ENCODE peak calls at places on chromosomes 3 and 15, in eight cellular contexts. H is fibroblast of lung, T is neural progenitor cell, R is neuronal stem cell, Q is mammary epithelial cell, N is PC-3, Y is OCI-LY7, C is trophoblast cell. A is an unnamed sample. For H3K4me1, the result is how much of the 10 kb centered on the place peaks cover.

GRCh38 chr3:89375451-89375850 is 268.0 kb downstream of the EPHA3 start:
- DNase-seq in Q (no peak), C (no peak), H (no peak), T (no peak), R (no peak), N (no peak), Y (no peak), A (no peak)

GRCh38 chr15:71752604-71753289 is 57.6 kb upstream of the NR2E3 start:
- DNase-seq in N (peak), Y (peak), H (peak), R (peak), Q (peak), T (peak), C (peak), A (peak)

GRCh38 chr15:49079340-49080039 is 33.2 kb upstream of the SECISBP2L start:
- DNase-seq in T (no peak), Y (peak), R (no peak), H (no peak), N (no peak), C (no peak), Q (no peak), A (no peak)

GRCh38 chr3:27632431-27633223 is 89.5 kb downstream of the EOMES start:
- DNase-seq in Y (no peak), H (peak), R (no peak), N (peak), T (peak), C (peak), Q (peak), A (peak)

GRCh38 chr3:32305477-32305876 is 67.0 kb downstream of the CMTM8 start:
- DNase-seq in R (no peak), N (no peak), T (no peak), Y (no peak), Q (peak), C (no peak), H (peak), A (no peak)

GRCh38 chr3:150083653-150084037 is 113.0 kb upstream of the PFN2 start:
- DNase-seq in R (no peak), Q (no peak), T (no peak), H (peak), Y (no peak), C (no peak), N (no peak), A (no peak)

GRCh38 chr3:194275721-194276120 is 75.4 kb downstream of the CPN2 start:
- DNase-seq in N (peak), Y (no peak), Q (no peak), C (no peak), H (no peak), R (no peak), T (no peak), A (no peak)

GRCh38 chr3:127373701-127374625 is 86.1 kb upstream of the PRR20G start:
- DNase-seq in Q (no peak), Y (peak), T (peak), N (peak), H (no peak), C (no peak), R (no peak), A (no peak)

GRCh38 chr3:194688207-194688711 is 2.6 kb downstream of the FAM43A start:
- DNase-seq in T (peak), H (peak), C (peak), N (peak), Y (peak), R (peak), Q (no peak), A (peak)

GRCh38 chr3:152073267-152073666 is 195.5 kb upstream of the MBNL1 start:
- DNase-seq in R (no peak), T (no peak), H (peak), N (peak), Q (no peak), C (no peak), Y (no peak), A (no peak)

GRCh38 chr3:51678186-51678585 is 7.1 kb downstream of the TEX264 start:
- DNase-seq in Y (no peak), N (no peak), H (no peak), T (no peak), C (no peak), R (no peak), Q (no peak), A (no peak)

GRCh38 chr3:4776980-4777581 is 202.2 kb upstream of the BHLHE40 start:
- DNase-seq in Y (no peak), H (no peak), N (peak), Q (peak), T (no peak), R (no peak), C (peak), A (peak)

GRCh38 chr3:180421711-180422110 is 180.3 kb upstream of the TTC14 start:
- DNase-seq in Q (no peak), Y (no peak), C (no peak), T (no peak), H (no peak), R (no peak), N (no peak), A (no peak)

GRCh38 chr3:111667621-111668239 is 72.6 kb upstream of the ZBED2 start:
- DNase-seq in Q (peak), N (no peak), R (no peak), C (no peak), T (no peak), H (peak), Y (peak), A (no peak)

GRCh38 chr15:73394782-73395181 is 26.0 kb upstream of the HCN4 start:
- DNase-seq in H (no peak), N (no peak), Y (no peak), T (no peak), R (no peak), Q (no peak), C (no peak), A (no peak)

GRCh38 chr15:68277131-68277604 is 377 bp upstream of the FEM1B start:
- DNase-seq in T (peak), Y (no peak), N (no peak), H (peak), C (no peak), R (peak), Q (no peak), A (no peak)

GRCh38 chr3:30914696-30915095 is 20.2 kb upstream of the GADL1 start:
- DNase-seq in Y (no peak), T (no peak), R (no peak), H (no peak), Q (no peak), C (no peak), N (no peak), A (no peak)

GRCh38 chr3:46194868-46195553 is 13.1 kb downstream of the CCR1 start:
- DNase-seq in R (no peak), Q (peak), C (peak), N (peak), Y (no peak), H (no peak), T (no peak), A (no peak)

GRCh38 chr3:124492824-124493223 is 237.4 kb upstream of the UMPS start:
- DNase-seq in C (peak), T (no peak), R (no peak), Q (peak), H (peak), Y (peak), N (peak), A (peak)

DNA sequence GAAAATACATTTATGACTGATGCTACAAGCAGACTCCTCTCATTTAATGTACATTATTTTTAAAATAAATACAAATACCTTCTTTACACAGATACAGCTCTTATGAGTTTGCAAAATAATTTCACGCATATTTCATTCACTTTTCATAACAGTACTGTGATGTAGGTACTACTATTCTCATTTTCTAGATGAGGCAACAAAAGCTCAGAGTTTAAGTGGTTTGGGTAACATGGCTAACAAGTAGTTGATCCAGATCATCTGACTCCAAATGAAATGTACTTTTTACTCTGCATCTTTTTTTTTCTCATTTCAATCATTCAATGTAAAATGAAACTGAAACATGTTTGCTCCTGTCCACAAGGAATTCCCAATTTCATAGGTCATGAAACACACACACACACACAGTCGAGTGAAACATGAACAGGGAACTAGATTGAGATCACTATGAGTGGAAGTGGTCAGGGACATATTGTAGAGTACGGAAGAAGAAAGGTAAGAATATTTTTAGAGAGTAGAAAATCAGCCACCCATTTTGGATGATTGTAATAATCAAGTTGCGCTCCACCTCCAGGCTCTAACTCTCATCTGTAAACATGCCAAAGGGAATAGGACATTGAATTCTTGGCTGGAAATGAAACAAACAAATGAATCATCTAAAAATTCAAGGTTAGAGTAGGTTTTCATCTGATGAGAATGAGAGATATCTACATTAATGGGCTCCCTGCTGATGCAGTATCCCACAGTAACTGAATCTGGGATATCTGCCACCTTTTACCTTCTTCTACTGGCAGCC is 92.4 kb downstream of the CLDN1 start:
- DNase-seq in C (no peak), Y (no peak), T (no peak), Q (peak), R (no peak), H (peak), N (peak), A (peak)
- H2AFZ ChIP-seq in C (no peak), Y (no peak), T (no peak), Q (peak), R (no peak), H (no peak), N (peak), A (peak)

DNA sequence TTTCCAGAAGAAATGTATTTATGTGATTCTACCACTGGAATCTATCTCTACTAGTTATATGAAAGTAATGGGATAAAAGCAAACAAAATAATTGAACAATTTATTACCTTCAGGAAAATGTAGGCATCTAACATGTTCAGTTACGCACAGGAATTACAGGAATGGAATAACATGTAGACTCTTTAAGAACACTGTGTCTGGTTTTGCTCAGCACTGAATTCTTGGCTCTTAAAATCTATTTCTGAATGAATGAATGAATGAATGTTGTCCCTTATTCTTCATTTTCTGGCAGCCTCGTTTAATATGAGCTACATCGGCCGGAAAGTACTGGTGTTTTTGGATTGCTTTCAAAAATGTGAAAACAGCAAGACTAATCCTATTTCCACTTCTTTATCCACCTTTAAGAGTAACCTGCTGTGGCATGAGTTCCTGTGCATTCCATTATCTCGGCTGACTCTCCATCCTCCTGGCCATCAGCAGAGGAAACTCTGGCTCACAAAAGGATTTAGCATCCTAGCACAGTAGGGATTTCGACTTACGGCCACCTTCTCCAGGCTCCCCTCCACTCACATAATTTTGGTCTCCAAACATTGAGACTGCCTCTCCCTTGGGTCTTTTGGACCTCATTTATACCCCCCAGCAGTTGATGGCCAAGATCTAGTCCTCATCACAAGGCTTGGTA is 145.4 kb downstream of the FOXP1 start:
- DNase-seq in T (peak), Q (no peak), C (no peak), Y (no peak), R (no peak), H (no peak), N (no peak), A (no peak)
- H3K4me1 ChIP-seq in T (under half), Q (under half), C (under half), Y (under half), R (under half), H (under half), N (under half), A (under half)

DNA sequence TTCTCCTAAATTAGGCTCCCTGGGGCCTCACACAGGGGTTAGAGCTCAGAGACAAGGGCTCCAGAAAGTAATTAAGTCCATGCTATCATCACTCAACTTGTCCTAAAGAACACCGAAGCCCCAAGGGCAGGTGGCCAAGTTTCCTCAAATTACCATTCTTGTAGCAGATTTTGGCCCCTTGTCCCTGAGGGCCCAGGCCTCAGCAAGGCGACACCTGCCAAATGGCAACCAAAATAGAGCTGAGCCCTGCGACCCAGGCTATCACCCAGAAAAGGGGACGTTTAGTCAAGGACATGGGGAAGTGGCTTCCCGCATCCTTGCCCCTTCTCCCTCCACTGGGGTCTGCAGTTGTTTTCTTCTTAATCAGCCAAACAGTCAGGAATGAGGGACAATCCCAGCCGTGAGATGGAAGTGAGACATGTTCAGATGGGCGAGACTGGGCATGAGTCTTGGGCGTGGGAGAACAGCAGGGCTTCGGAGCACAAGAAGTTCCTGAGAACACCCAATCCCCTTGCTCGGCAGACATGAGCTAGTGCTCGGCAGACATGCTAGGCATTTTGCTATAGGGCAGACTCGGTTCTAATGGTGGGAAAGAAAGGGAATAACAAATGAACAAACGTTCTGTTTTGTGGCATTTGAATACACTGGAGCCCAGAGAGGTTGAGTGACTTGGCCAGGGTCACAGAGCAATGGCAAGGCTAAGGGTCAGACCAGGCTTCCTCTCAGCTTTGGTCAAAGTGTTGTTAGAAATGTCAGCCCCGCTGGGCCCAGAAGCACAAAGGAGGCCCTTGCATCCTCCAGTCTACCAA is 47.7 kb downstream of the SSUH2 start:
- DNase-seq in H (no peak), N (no peak), Y (no peak), T (no peak), Q (peak), C (no peak), R (no peak), A (no peak)
- H2AFZ ChIP-seq in H (no peak), N (no peak), Y (no peak), T (no peak), Q (peak), C (no peak), R (no peak), A (no peak)

GRCh38 chr3:69088033-69088432 is 3.3 kb downstream of the ARL6IP5 start:
- DNase-seq in R (no peak), C (no peak), Y (no peak), N (peak), Q (peak), H (peak), T (no peak), A (no peak)

GRCh38 chr3:69085543-69086132 is 901 bp downstream of the ARL6IP5 start:
- DNase-seq in Q (peak), Y (peak), T (peak), N (no peak), C (no peak), R (no peak), H (peak), A (no peak)

GRCh38 chr3:69084668-69085542 is at the start of gene ARL6IP5:
- DNase-seq in N (peak), Y (peak), H (peak), R (peak), C (peak), Q (peak), T (peak), A (peak)

GRCh38 chr3:69087030-69087791 is 2.5 kb downstream of the ARL6IP5 start:
- DNase-seq in N (no peak), Q (no peak), R (no peak), H (no peak), C (no peak), Y (no peak), T (no peak), A (no peak)

DNA sequence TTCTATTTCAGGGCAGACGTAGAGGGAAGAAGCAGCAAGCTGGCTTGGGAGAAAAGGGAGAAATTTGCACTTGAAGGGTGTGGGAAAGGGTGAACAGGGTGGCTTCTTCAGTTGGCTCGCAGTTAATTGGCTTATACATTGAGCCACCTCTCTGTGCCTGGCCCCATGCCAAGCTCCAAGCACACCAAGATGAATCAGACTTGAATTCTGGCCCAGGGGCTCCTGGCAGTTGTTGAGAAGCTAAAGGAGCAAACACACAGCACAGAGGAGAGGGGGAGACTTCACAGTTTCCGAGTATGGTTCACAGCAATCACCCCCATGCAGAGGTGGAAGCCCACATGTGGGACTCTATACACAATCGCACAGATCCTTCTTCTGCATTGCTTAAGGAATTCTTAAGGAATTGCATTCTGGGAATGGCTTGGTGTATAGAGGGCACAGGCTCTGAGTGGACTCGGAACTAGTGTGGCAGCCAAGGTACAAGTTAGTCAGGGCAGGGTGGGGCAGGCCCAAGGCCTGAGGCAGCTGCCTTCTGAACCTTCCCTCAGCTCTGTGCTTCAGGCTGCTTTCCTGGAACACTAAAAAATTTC is 1.5 kb downstream of the ARL6IP5 start:
- DNase-seq in R (no peak), Q (peak), H (peak), Y (peak), T (peak), C (peak), N (peak), A (peak)
- H3K4me1 ChIP-seq in R (under half), Q (half or more), H (under half), Y (half or more), T (under half), C (under half), N (under half), A (half or more)

DNA sequence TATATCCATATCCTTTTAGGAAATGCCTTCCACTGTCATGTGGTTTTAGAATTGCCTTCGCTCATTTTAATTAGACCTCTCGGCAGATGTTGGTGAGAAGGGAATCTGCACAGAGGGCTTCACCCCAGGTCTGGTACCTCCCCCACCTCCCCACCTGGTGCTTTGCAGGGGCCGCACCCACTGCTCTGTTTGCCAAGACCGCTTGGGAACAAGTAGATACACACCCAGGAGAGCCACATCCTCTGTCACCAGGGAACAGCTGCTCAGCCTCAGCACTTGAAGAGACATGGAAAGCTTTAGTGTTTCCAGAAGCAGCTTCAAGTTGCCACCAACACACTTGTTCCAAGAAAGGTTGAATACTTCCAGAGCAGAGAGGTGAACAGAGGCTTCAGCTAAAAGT is 21.8 kb downstream of the LRRC31 start:
- DNase-seq in H (no peak), Y (no peak), C (no peak), T (no peak), N (no peak), R (no peak), Q (peak), A (no peak)
- H2AFZ ChIP-seq in H (no peak), Y (no peak), C (no peak), T (no peak), N (no peak), R (no peak), Q (peak), A (no peak)

GRCh38 chr15:33534642-33535041 is 223.9 kb downstream of the RYR3 start:
- DNase-seq in R (no peak), H (no peak), T (no peak), Q (no peak), N (no peak), C (no peak), Y (no peak), A (no peak)
- H3K4me1 ChIP-seq in R (under half), H (under half), T (under half), Q (under half), N (under half), C (under half), Y (under half), A (under half)

DNA sequence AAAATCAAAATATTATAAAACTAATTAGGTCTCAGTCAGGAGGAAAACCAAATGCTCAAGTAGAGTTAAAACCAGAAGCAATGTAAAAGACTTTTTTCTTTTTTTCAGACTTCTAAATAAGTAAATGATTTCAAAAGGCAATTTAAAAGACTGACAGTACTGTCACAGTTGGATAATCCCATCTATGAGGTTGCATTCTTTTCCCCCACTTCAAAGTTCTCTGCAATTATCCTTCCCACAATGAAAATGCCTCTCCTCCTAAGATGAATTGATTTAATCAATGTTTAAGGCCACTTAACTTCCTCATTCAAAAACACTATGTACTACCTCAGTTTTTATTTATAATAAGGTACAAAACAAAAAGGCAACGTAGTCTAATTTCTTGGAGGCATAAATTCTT is 8.1 kb downstream of the MRPL3 start:
- DNase-seq in Q (no peak), C (no peak), Y (no peak), T (peak), H (no peak), N (no peak), R (no peak), A (no peak)
- H2AFZ ChIP-seq in Q (no peak), C (no peak), Y (no peak), T (no peak), H (no peak), N (no peak), R (no peak), A (no peak)